ENCODE peak calls at places on chromosomes 6 and 20, in five cellular contexts. I is GM12878, X is HCT116, E is K562, H is HepG2. Z is an unnamed sample.

GRCh38 chr6:163780993-163781392 is 366.5 kb downstream of the QKI start:
- DNase-seq in H (no peak), X (no peak), E (no peak), I (no peak), Z (no peak)

GRCh38 chr20:43910564-43910963 is 4.1 kb upstream of the TOX2 start:
- DNase-seq in E (no peak), X (no peak), H (no peak), I (no peak), Z (no peak)

GRCh38 chr6:105747823-105748405 is 338.2 kb upstream of the PRDM1 start:
- DNase-seq in I (no peak), X (no peak), E (no peak), H (no peak), Z (no peak)

GRCh38 chr6:154247119-154247814 is 109.3 kb downstream of the IPCEF1 start:
- DNase-seq in E (no peak), H (no peak), I (no peak), X (no peak), Z (no peak)

GRCh38 chr20:24442909-24443308 is 26.5 kb upstream of the SYNDIG1 start:
- DNase-seq in E (no peak), X (no peak), H (no peak), I (no peak), Z (no peak)

GRCh38 chr20:31712112-31712553 is 10.5 kb downstream of the BCL2L1 start:
- DNase-seq in H (peak), I (no peak), E (peak), X (no peak), Z (no peak)

GRCh38 chr6:45610374-45610773 is 232.6 kb upstream of the SUPT3H start:
- DNase-seq in H (no peak), E (no peak), X (no peak), I (no peak), Z (no peak)

GRCh38 chr20:38847840-38848239 is 42.3 kb downstream of the PPP1R16B start:
- DNase-seq in I (no peak), H (no peak), X (no peak), E (no peak), Z (no peak)

GRCh38 chr20:54061106-54061881 is 9.1 kb downstream of the BCAS1 start:
- DNase-seq in E (no peak), X (no peak), I (no peak), H (no peak), Z (no peak)

GRCh38 chr20:54059691-54060364 is 10.6 kb downstream of the BCAS1 start:
- DNase-seq in X (no peak), I (no peak), H (no peak), E (no peak), Z (no peak)

GRCh38 chr20:54054516-54054915 is 15.9 kb downstream of the BCAS1 start:
- DNase-seq in E (no peak), I (no peak), X (no peak), H (no peak), Z (no peak)

GRCh38 chr20:54056762-54057639 is 13.4 kb downstream of the BCAS1 start:
- DNase-seq in H (no peak), X (no peak), E (no peak), I (no peak), Z (no peak)

DNA sequence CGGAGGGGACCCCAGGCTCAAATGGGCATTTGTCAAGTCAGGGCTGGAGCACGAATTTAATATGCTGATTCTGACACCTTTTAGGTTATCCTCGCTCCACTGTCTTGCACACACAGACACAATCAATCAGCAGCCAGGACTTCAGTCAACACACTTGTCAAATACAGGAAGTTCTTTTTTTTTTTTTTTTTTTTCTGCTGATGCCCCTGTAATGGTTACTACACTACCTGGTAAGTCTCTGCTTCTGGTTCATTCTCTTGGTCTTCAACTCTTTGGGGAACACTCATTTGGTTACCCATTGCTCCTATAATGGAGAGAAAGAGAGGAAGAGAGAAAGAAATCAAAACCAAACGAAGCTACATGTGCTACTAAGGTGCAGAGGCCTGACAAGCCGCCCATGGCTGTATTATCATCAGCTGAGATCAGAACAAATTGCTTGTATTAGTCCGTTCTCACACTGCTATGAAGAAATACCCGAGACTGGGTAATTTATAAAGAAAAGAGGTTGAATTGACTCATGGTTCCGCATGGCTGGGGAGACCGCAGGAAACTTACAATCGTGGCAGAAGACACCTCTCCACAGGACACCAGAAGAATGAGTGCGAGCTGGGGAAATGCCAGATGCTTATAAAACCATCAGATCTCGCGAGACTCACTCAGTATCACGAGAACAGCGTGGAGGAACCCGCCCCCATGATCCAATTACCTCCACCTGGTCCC is 11.8 kb downstream of the BCAS1 start:
- DNase-seq in H (no peak), I (no peak), X (no peak), E (no peak), Z (no peak)
- TF ChIP-seq JUND in H (no peak), I (no peak), X (no peak), E (no peak), Z (no peak)

GRCh38 chr6:8387942-8388437 is 47.4 kb downstream of the SLC35B3 start:
- DNase-seq in E (peak), I (no peak), X (no peak), H (no peak), Z (no peak)

GRCh38 chr6:8391934-8392333 is 43.4 kb downstream of the SLC35B3 start:
- DNase-seq in H (no peak), X (no peak), I (no peak), E (no peak), Z (no peak)

GRCh38 chr6:8383584-8383983 is 51.8 kb downstream of the SLC35B3 start:
- DNase-seq in E (no peak), H (no peak), I (no peak), X (no peak), Z (no peak)

GRCh38 chr6:8392569-8392968 is 42.8 kb downstream of the SLC35B3 start:
- DNase-seq in E (no peak), X (no peak), I (no peak), H (no peak), Z (no peak)

GRCh38 chr6:8389034-8389818 is 46.1 kb downstream of the SLC35B3 start:
- DNase-seq in X (no peak), I (no peak), E (no peak), H (no peak), Z (no peak)
- TF ChIP-seq JUND in X (no peak), I (no peak), E (no peak), H (no peak), Z (no peak)

GRCh38 chr6:124870611-124871201 is 91.5 kb upstream of the RNF217 start:
- DNase-seq in H (peak), I (no peak), E (peak), X (peak), Z (peak)
- TF ChIP-seq JUND in H (no peak), I (no peak), E (no peak), X (no peak), Z (no peak)

GRCh38 chr6:109610555-109610954 is 80.4 kb downstream of the AK9 start:
- DNase-seq in H (no peak), X (no peak), I (no peak), E (no peak), Z (no peak)
- TF ChIP-seq JUND in H (no peak), X (no peak), I (no peak), E (no peak), Z (no peak)

GRCh38 chr6:17505062-17505476 is 95.0 kb upstream of the FAM8A1 start:
- DNase-seq in E (no peak), I (no peak), H (peak), X (peak), Z (no peak)
- TF ChIP-seq JUND in E (no peak), I (no peak), H (no peak), X (no peak), Z (no peak)

DNA sequence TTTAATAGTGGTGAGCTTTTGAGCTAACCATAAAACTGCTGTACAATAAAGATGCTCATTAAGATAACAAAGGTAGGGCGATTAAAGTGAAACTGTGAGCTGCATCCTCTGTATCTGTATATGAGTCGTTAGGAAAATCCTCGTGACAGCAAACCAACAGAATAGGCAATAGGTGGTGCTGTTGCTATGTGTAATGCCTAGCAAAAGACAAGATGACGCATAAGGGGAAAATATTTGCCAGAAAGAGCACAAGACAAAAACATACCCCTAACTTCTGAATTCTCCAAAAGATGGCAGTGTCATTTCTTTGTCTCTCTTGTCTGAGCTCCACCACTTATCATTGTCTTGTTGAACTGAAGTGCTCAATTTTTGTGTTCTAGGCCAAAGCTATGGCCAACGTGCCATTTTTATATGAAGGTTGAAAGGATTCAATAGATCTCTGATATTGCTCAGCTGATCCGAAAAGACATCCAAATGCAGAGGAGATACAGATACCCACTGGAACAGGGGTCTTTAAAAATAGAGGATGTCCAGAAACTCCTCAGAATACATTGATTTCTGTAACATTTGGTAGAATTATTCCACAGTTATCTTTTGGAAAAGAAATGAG is 56.3 kb upstream of the ANKEF1 start:
- DNase-seq in E (peak), X (peak), H (peak), I (peak), Z (peak)
- TF ChIP-seq JUND in E (peak), X (peak), H (no peak), I (no peak), Z (no peak)

GRCh38 chr6:61203966-61204496 is 1082.0 kb downstream of the KHDRBS2 start:
- DNase-seq in X (no peak), E (no peak), H (no peak), I (no peak), Z (no peak)
- TF ChIP-seq JUND in X (no peak), E (no peak), H (no peak), I (no peak), Z (no peak)

Z was measured in T47D.